ENCODE peak calls at places on chromosome 10, in eight cellular contexts. One of them, this sample, is unnamed.

GRCh38 chr10:115918812-115919211 is 354.2 kb downstream of the GFRA1 start:
- DNase-seq in foreskin fibroblast: peak; percentile 10
- DNase-seq in A549: no peak
- DNase-seq in lower leg skin: no peak
- DNase-seq in mesendoderm: no peak
- DNase-seq in sigmoid colon: no peak
- DNase-seq in WERI-Rb-1: no peak
- DNase-seq in OCI-LY7: no peak
- DNase-seq in this sample: no peak

GRCh38 chr10:91493313-91493712 is 83.2 kb downstream of the HECTD2 start:
- DNase-seq in foreskin fibroblast: peak; percentile 64
- DNase-seq in A549: peak; percentile 15
- DNase-seq in lower leg skin: no peak
- DNase-seq in mesendoderm: peak; percentile 43
- DNase-seq in sigmoid colon: no peak
- DNase-seq in WERI-Rb-1: no peak
- DNase-seq in OCI-LY7: peak; percentile 8
- DNase-seq in this sample: peak; percentile 23

GRCh38 chr10:131876543-131876942 is 24.3 kb upstream of the PPP2R2D start:
- DNase-seq in foreskin fibroblast: no peak
- DNase-seq in A549: no peak
- DNase-seq in lower leg skin: no peak
- DNase-seq in mesendoderm: no peak
- DNase-seq in sigmoid colon: peak; percentile 47
- DNase-seq in WERI-Rb-1: no peak
- DNase-seq in OCI-LY7: no peak
- DNase-seq in this sample: peak; percentile 42

GRCh38 chr10:34570887-34571286 is 244.2 kb downstream of the PARD3 start:
- DNase-seq in foreskin fibroblast: no peak
- DNase-seq in A549: no peak
- DNase-seq in lower leg skin: no peak
- DNase-seq in mesendoderm: no peak
- DNase-seq in sigmoid colon: no peak
- DNase-seq in WERI-Rb-1: no peak
- DNase-seq in OCI-LY7: no peak
- DNase-seq in this sample: no peak

GRCh38 chr10:118817328-118818068 is 62.7 kb upstream of the CACUL1 start:
- DNase-seq in foreskin fibroblast: no peak
- DNase-seq in A549: no peak
- DNase-seq in lower leg skin: no peak
- DNase-seq in mesendoderm: no peak
- DNase-seq in sigmoid colon: no peak
- DNase-seq in WERI-Rb-1: no peak
- DNase-seq in OCI-LY7: no peak
- DNase-seq in this sample: no peak

GRCh38 chr10:115720121-115720520 is 552.9 kb downstream of the GFRA1 start:
- DNase-seq in foreskin fibroblast: no peak
- DNase-seq in A549: no peak
- DNase-seq in lower leg skin: no peak
- DNase-seq in mesendoderm: no peak
- DNase-seq in sigmoid colon: no peak
- DNase-seq in WERI-Rb-1: no peak
- DNase-seq in OCI-LY7: no peak
- DNase-seq in this sample: no peak

GRCh38 chr10:77504870-77505257 is 132.7 kb downstream of the KCNMA1 start:
- DNase-seq in foreskin fibroblast: peak; percentile 70
- DNase-seq in A549: peak; percentile 49
- DNase-seq in lower leg skin: no peak
- DNase-seq in mesendoderm: peak; percentile 57
- DNase-seq in sigmoid colon: no peak
- DNase-seq in WERI-Rb-1: peak; percentile 85
- DNase-seq in OCI-LY7: no peak
- DNase-seq in this sample: no peak

GRCh38 chr10:70404906-70405824 is 1.2 kb downstream of the EIF4EBP2 start:
- DNase-seq in foreskin fibroblast: peak; percentile 98
- DNase-seq in A549: peak; percentile 40
- DNase-seq in lower leg skin: peak; percentile 93
- DNase-seq in mesendoderm: peak; percentile 79
- DNase-seq in sigmoid colon: peak; percentile 98
- DNase-seq in WERI-Rb-1: peak; percentile 23
- DNase-seq in OCI-LY7: peak; percentile 64
- DNase-seq in this sample: peak; percentile 46

GRCh38 chr10:30751678-30752331 is 122.3 kb upstream of the LYZL2 start:
- DNase-seq in foreskin fibroblast: peak; percentile 91
- DNase-seq in A549: peak; percentile 77
- DNase-seq in lower leg skin: peak; percentile 75
- DNase-seq in mesendoderm: peak; percentile 70
- DNase-seq in sigmoid colon: no peak
- DNase-seq in WERI-Rb-1: peak; percentile 62
- DNase-seq in OCI-LY7: peak; percentile 66
- DNase-seq in this sample: peak; percentile 84

GRCh38 chr10:79451046-79451699 is 5.7 kb upstream of the ZCCHC24 start:
- DNase-seq in foreskin fibroblast: no peak
- DNase-seq in A549: no peak
- DNase-seq in lower leg skin: no peak
- DNase-seq in mesendoderm: no peak
- DNase-seq in sigmoid colon: no peak
- DNase-seq in WERI-Rb-1: no peak
- DNase-seq in OCI-LY7: no peak
- DNase-seq in this sample: no peak

GRCh38 chr10:24503627-24504320 is 219.9 kb downstream of the ARHGAP21 start:
- DNase-seq in foreskin fibroblast: peak; percentile 58
- DNase-seq in A549: peak; percentile 34
- DNase-seq in lower leg skin: no peak
- DNase-seq in mesendoderm: peak; percentile 88
- DNase-seq in sigmoid colon: no peak
- DNase-seq in WERI-Rb-1: peak; percentile 43
- DNase-seq in OCI-LY7: peak; percentile 26
- DNase-seq in this sample: peak; percentile 79

GRCh38 chr10:4820804-4821401 is 5.1 kb upstream of the AKR1E2 start:
- DNase-seq in foreskin fibroblast: no peak
- DNase-seq in A549: no peak
- DNase-seq in lower leg skin: no peak
- DNase-seq in mesendoderm: no peak
- DNase-seq in sigmoid colon: no peak
- DNase-seq in WERI-Rb-1: no peak
- DNase-seq in OCI-LY7: no peak
- DNase-seq in this sample: no peak

GRCh38 chr10:27819781-27820531 is 74.3 kb upstream of the MKX start:
- DNase-seq in foreskin fibroblast: peak; percentile 1
- DNase-seq in A549: no peak
- DNase-seq in lower leg skin: no peak
- DNase-seq in mesendoderm: no peak
- DNase-seq in sigmoid colon: peak; percentile 64
- DNase-seq in WERI-Rb-1: no peak
- DNase-seq in OCI-LY7: no peak
- DNase-seq in this sample: no peak

GRCh38 chr10:121974535-121975294 is at the start of gene NSMCE4A:
- DNase-seq in foreskin fibroblast: peak; percentile 89
- DNase-seq in A549: peak; percentile 90
- DNase-seq in lower leg skin: peak; percentile 53
- DNase-seq in mesendoderm: peak; percentile 87
- DNase-seq in sigmoid colon: peak; percentile 89
- DNase-seq in WERI-Rb-1: peak; percentile 80
- DNase-seq in OCI-LY7: peak; percentile 88
- DNase-seq in this sample: peak; percentile 88

GRCh38 chr10:11698691-11699545 is 43.3 kb upstream of the ECHDC3 start:
- DNase-seq in foreskin fibroblast: no peak
- DNase-seq in A549: no peak
- DNase-seq in lower leg skin: no peak
- DNase-seq in mesendoderm: no peak
- DNase-seq in sigmoid colon: no peak
- DNase-seq in WERI-Rb-1: no peak
- DNase-seq in OCI-LY7: no peak
- DNase-seq in this sample: no peak

GRCh38 chr10:11787846-11788245 is 35.3 kb upstream of the PROSER2 start:
- DNase-seq in foreskin fibroblast: no peak
- DNase-seq in A549: no peak
- DNase-seq in lower leg skin: no peak
- DNase-seq in mesendoderm: no peak
- DNase-seq in sigmoid colon: no peak
- DNase-seq in WERI-Rb-1: no peak
- DNase-seq in OCI-LY7: no peak
- DNase-seq in this sample: no peak

GRCh38 chr10:74081918-74082317 is 68.7 kb downstream of the AP3M1 start:
- DNase-seq in foreskin fibroblast: no peak
- DNase-seq in A549: no peak
- DNase-seq in lower leg skin: peak; percentile 56
- DNase-seq in mesendoderm: no peak
- DNase-seq in sigmoid colon: no peak
- DNase-seq in WERI-Rb-1: no peak
- DNase-seq in OCI-LY7: no peak
- DNase-seq in this sample: no peak

GRCh38 chr10:94062611-94063010 is 68.9 kb downstream of the PLCE1 start:
- DNase-seq in foreskin fibroblast: peak; percentile 37
- DNase-seq in A549: no peak
- DNase-seq in lower leg skin: no peak
- DNase-seq in mesendoderm: no peak
- DNase-seq in sigmoid colon: no peak
- DNase-seq in WERI-Rb-1: no peak
- DNase-seq in OCI-LY7: no peak
- DNase-seq in this sample: no peak

GRCh38 chr10:51574248-51575067 is 124.9 kb downstream of the CSTF2T start:
- DNase-seq in foreskin fibroblast: peak; percentile 9
- DNase-seq in A549: no peak
- DNase-seq in lower leg skin: no peak
- DNase-seq in mesendoderm: peak; percentile 2
- DNase-seq in sigmoid colon: no peak
- DNase-seq in WERI-Rb-1: no peak
- DNase-seq in OCI-LY7: no peak
- DNase-seq in this sample: no peak

GRCh38 chr10:51171946-51172345 is 97.7 kb downstream of the PRKG1 start:
- DNase-seq in foreskin fibroblast: peak; percentile 58
- DNase-seq in A549: no peak
- DNase-seq in lower leg skin: no peak
- DNase-seq in mesendoderm: no peak
- DNase-seq in sigmoid colon: no peak
- DNase-seq in WERI-Rb-1: no peak
- DNase-seq in OCI-LY7: no peak
- DNase-seq in this sample: no peak

GRCh38 chr10:52864459-52865106 is 92.0 kb upstream of the MBL2 start:
- DNase-seq in foreskin fibroblast: peak; percentile 60
- DNase-seq in A549: no peak
- DNase-seq in lower leg skin: no peak
- DNase-seq in mesendoderm: peak; percentile 95
- DNase-seq in sigmoid colon: no peak
- DNase-seq in WERI-Rb-1: no peak
- DNase-seq in OCI-LY7: no peak
- DNase-seq in this sample: peak; percentile 64

GRCh38 chr10:79112898-79113431 is 44.2 kb downstream of the ZMIZ1 start:
- DNase-seq in foreskin fibroblast: peak; percentile 86
- DNase-seq in A549: peak; percentile 73
- DNase-seq in lower leg skin: peak; percentile 55
- DNase-seq in mesendoderm: no peak
- DNase-seq in sigmoid colon: peak; percentile 91
- DNase-seq in WERI-Rb-1: no peak
- DNase-seq in OCI-LY7: no peak
- DNase-seq in this sample: peak; percentile 59

GRCh38 chr10:129727495-129727894 is 236.6 kb downstream of the EBF3 start:
- DNase-seq in foreskin fibroblast: no peak
- DNase-seq in A549: no peak
- DNase-seq in lower leg skin: no peak
- DNase-seq in mesendoderm: no peak
- DNase-seq in sigmoid colon: no peak
- DNase-seq in WERI-Rb-1: no peak
- DNase-seq in OCI-LY7: no peak
- DNase-seq in this sample: peak; percentile 3

GRCh38 chr10:48364659-48365405 is 58.4 kb downstream of the MAPK8 start:
- DNase-seq in foreskin fibroblast: peak; percentile 58
- DNase-seq in A549: no peak
- DNase-seq in lower leg skin: no peak
- DNase-seq in mesendoderm: no peak
- DNase-seq in sigmoid colon: no peak
- DNase-seq in WERI-Rb-1: no peak
- DNase-seq in OCI-LY7: no peak
- DNase-seq in this sample: no peak

GRCh38 chr10:22345301-22346086 is at the start of gene SPAG6:
- DNase-seq in foreskin fibroblast: peak; percentile 43
- DNase-seq in A549: no peak
- DNase-seq in lower leg skin: no peak
- DNase-seq in mesendoderm: peak; percentile 81
- DNase-seq in sigmoid colon: peak; percentile 72
- DNase-seq in WERI-Rb-1: peak; percentile 24
- DNase-seq in OCI-LY7: no peak
- DNase-seq in this sample: peak; percentile 89
- H3K4me3 ChIP-seq in foreskin fibroblast: no peak within 1 kb of the TSS
- H3K4me3 ChIP-seq in A549: no peak within 1 kb of the TSS
- H3K4me3 ChIP-seq in lower leg skin: no peak within 1 kb of the TSS
- H3K4me3 ChIP-seq in mesendoderm: no peak within 1 kb of the TSS
- H3K4me3 ChIP-seq in sigmoid colon: peak within 1 kb of the TSS; percentile 18
- H3K4me3 ChIP-seq in WERI-Rb-1: peak within 1 kb of the TSS; percentile 29
- H3K4me3 ChIP-seq in OCI-LY7: no peak within 1 kb of the TSS
- H3K4me3 ChIP-seq in this sample: peak within 1 kb of the TSS; percentile 47

GRCh38 chr10:95459446-95459845 is 101.7 kb downstream of the SORBS1 start:
- DNase-seq in foreskin fibroblast: no peak
- DNase-seq in A549: no peak
- DNase-seq in lower leg skin: no peak
- DNase-seq in mesendoderm: no peak
- DNase-seq in sigmoid colon: no peak
- DNase-seq in WERI-Rb-1: no peak
- DNase-seq in OCI-LY7: no peak
- DNase-seq in this sample: no peak
- H3K4me3 ChIP-seq in foreskin fibroblast: no peak overlapping the region
- H3K4me3 ChIP-seq in A549: no peak overlapping the region
- H3K4me3 ChIP-seq in lower leg skin: no peak overlapping the region
- H3K4me3 ChIP-seq in mesendoderm: no peak overlapping the region
- H3K4me3 ChIP-seq in sigmoid colon: no peak overlapping the region
- H3K4me3 ChIP-seq in WERI-Rb-1: no peak overlapping the region
- H3K4me3 ChIP-seq in OCI-LY7: no peak overlapping the region
- H3K4me3 ChIP-seq in this sample: no peak overlapping the region

DNA sequence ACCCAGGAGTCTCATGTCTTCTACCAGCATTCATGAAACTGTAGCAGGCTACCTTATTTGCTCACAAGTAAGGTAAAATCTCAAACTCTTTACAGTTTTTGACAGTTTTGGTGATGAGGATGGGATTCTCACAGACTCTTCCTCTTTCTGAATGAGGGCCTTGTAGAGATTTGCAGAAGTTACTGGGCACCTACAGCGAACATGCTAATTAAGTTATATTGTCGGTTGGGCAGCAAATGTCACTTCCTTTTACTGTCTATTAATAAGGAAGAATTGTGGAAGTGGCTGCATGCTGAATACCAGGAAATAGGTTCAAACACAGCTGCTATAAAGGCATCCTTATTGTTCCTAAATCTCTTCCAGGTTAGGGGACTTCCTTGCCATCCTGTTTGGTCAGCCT is 189.6 kb downstream of the DNAJC1 start:
- DNase-seq in foreskin fibroblast: no peak
- DNase-seq in A549: no peak
- DNase-seq in lower leg skin: no peak
- DNase-seq in mesendoderm: no peak
- DNase-seq in sigmoid colon: no peak
- DNase-seq in WERI-Rb-1: no peak
- DNase-seq in OCI-LY7: peak; percentile 5
- DNase-seq in this sample: no peak
- H3K4me3 ChIP-seq in foreskin fibroblast: no peak overlapping the region
- H3K4me3 ChIP-seq in A549: no peak overlapping the region
- H3K4me3 ChIP-seq in lower leg skin: no peak overlapping the region
- H3K4me3 ChIP-seq in mesendoderm: no peak overlapping the region
- H3K4me3 ChIP-seq in sigmoid colon: no peak overlapping the region
- H3K4me3 ChIP-seq in WERI-Rb-1: no peak overlapping the region
- H3K4me3 ChIP-seq in OCI-LY7: no peak overlapping the region
- H3K4me3 ChIP-seq in this sample: no peak overlapping the region

GRCh38 chr10:102460836-102461186 is 9.5 kb upstream of the C10orf95 start:
- DNase-seq in foreskin fibroblast: no peak
- DNase-seq in A549: no peak
- DNase-seq in lower leg skin: no peak
- DNase-seq in mesendoderm: no peak
- DNase-seq in sigmoid colon: no peak
- DNase-seq in WERI-Rb-1: no peak
- DNase-seq in OCI-LY7: no peak
- DNase-seq in this sample: no peak
- H3K4me3 ChIP-seq in foreskin fibroblast: peak overlapping the region; percentile 52
- H3K4me3 ChIP-seq in A549: peak overlapping the region; percentile 58
- H3K4me3 ChIP-seq in lower leg skin: no peak overlapping the region
- H3K4me3 ChIP-seq in mesendoderm: no peak overlapping the region
- H3K4me3 ChIP-seq in sigmoid colon: peak overlapping the region; percentile 64
- H3K4me3 ChIP-seq in WERI-Rb-1: peak overlapping the region; percentile 66
- H3K4me3 ChIP-seq in OCI-LY7: peak overlapping the region; percentile 78
- H3K4me3 ChIP-seq in this sample: peak overlapping the region; percentile 23